ENCODE peak calls at places on chromosome 22, in nine cellular contexts. R, S, M, O, U, Z, G, I and A are unnamed samples.
A peak's percentile ranks its signal among the peaks of the same experiment; 100 is the strongest.

GRCh38 chr22:29870574-29870973 is 12.4 kb upstream of the MTMR3 start:
- DNase-seq in G (no peak), R (peak; percentile 48), U (no peak), Z (no peak), S (no peak), M (peak; percentile 61), O (no peak), I (no peak), A (no peak)

GRCh38 chr22:39450258-39450955 is 6.4 kb upstream of the MGAT3 start:
- DNase-seq in M (no peak), U (no peak), I (no peak), O (no peak), G (no peak), R (no peak), Z (no peak), S (no peak), A (no peak)

GRCh38 chr22:30038219-30038618 is 42.0 kb upstream of the HORMAD2 start:
- DNase-seq in M (peak; percentile 61), U (no peak), Z (peak; percentile 32), G (no peak), O (peak; percentile 78), I (no peak), R (peak; percentile 76), S (no peak), A (no peak)

GRCh38 chr22:17501679-17502285 is 61.5 kb upstream of the SLC25A18 start:
- DNase-seq in M (peak; percentile 53), O (peak; percentile 70), Z (peak; percentile 76), I (peak; percentile 57), G (peak; percentile 79), S (peak; percentile 41), R (peak; percentile 57), U (peak; percentile 57), A (peak; percentile 67)

GRCh38 chr22:28442951-28443876 is 236.4 kb downstream of the TTC28 start:
- DNase-seq in R (peak; percentile 82), S (peak; percentile 80), M (peak; percentile 44), Z (peak; percentile 75), U (no peak), I (no peak), O (peak; percentile 86), G (no peak), A (peak; percentile 78)

GRCh38 chr22:33082221-33082620 is 24.0 kb upstream of the SYN3 start:
- DNase-seq in R (no peak), G (no peak), I (no peak), M (no peak), Z (no peak), O (no peak), S (no peak), U (no peak), A (no peak)

GRCh38 chr22:17786435-17787158 is 12.3 kb upstream of the BID start:
- DNase-seq in U (peak; percentile 88), S (peak; percentile 35), R (peak; percentile 25), O (peak; percentile 60), M (peak; percentile 30), I (no peak), Z (peak; percentile 68), G (no peak), A (peak; percentile 92)

GRCh38 chr22:39294571-39295468 is 24.6 kb downstream of the RPL3 start:
- DNase-seq in Z (no peak), I (no peak), U (no peak), M (no peak), R (no peak), S (no peak), O (no peak), G (no peak), A (no peak)

GRCh38 chr22:24523873-24524272 is 28.7 kb downstream of the UPB1 start:
- DNase-seq in R (peak; percentile 86), I (no peak), M (no peak), O (peak; percentile 64), G (no peak), U (no peak), Z (no peak), S (no peak), A (no peak)

GRCh38 chr22:32810241-32811133 is 9.0 kb downstream of the TIMP3 start:
- DNase-seq in I (no peak), O (peak; percentile 50), M (peak; percentile 51), R (peak; percentile 30), U (no peak), S (no peak), G (no peak), Z (peak; percentile 50), A (peak; percentile 41)

GRCh38 chr22:23509571-23510302 is 70.4 kb downstream of the IGLL1 start:
- DNase-seq in O (peak; percentile 20), Z (no peak), S (no peak), U (no peak), M (peak; percentile 3), I (no peak), R (peak; percentile 47), G (no peak), A (no peak)

GRCh38 chr22:28229566-28230483 is 310.8 kb upstream of the PITPNB start:
- DNase-seq in O (peak; percentile 89), G (no peak), U (no peak), M (no peak), R (peak; percentile 88), Z (no peak), I (no peak), S (no peak), A (no peak)

GRCh38 chr22:46150615-46151423 is 493 bp downstream of the PPARA start:
- DNase-seq in G (peak; percentile 50), U (peak; percentile 69), R (no peak), Z (peak; percentile 40), I (no peak), O (peak; percentile 55), S (peak; percentile 59), M (peak; percentile 49), A (peak; percentile 69)

GRCh38 chr22:46984751-46985506 is 222.5 kb downstream of the TBC1D22A start:
- DNase-seq in O (peak; percentile 92), G (no peak), S (no peak), M (peak; percentile 69), Z (no peak), U (no peak), R (peak; percentile 84), I (no peak), A (no peak)

GRCh38 chr22:46731246-46732040 is 6.6 kb downstream of the CERK start:
- DNase-seq in R (peak; percentile 27), S (no peak), Z (peak; percentile 65), G (no peak), O (peak; percentile 33), U (no peak), I (no peak), M (peak; percentile 47), A (peak; percentile 65)

DNA sequence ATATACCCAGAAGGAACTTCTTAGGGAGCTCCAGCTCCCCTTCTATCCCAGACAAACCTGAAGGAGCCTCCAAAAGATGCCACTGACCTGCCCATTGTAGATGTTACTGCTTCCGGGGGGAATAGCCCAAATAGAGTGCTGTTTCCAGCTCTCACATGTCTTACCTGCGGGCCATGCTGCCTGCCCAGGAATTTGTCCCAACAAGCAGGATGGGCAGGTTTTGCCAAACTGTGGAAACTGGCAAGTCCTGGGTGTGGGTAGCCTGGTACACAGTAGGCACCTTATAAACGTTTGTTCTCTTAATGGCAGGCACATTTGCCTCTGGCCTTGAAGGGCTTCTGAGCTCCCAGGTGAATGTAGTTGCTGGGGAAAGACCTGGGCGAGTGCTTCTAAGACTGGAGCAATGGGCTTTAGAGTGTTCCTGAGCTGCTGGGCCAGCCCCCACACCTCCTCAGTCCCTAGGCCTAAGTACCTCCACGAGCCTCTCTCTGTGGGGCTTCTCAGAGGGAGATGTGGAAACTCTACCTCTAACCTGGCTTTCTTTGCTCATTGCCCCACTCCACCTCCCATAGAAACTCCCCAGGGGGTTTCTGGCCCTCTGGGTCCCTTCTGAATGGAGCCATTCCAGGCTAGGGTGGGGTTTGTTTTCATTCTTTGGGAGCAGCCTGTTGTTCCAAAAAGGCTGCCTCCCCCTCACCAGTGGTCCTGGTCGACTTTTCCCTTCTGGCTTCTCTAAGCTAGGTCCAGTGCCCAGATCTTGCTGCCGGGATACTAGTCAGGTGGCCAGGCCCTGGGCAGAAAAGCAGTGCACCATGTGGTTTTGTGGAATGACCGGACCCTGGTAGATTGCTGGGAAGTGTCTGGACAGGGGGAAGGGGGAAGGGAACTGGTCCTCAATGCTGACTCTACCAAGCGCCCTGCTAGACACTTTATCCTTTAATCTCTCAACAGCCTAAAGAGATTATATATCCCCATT is 37.2 kb downstream of the LIMK2 start:
- DNase-seq in G (no peak), M (peak; percentile 48), R (peak; percentile 62), S (no peak), I (no peak), U (no peak), Z (peak; percentile 50), O (no peak), A (no peak)
- H3K27ac ChIP-seq in G (no peak overlapping the region), M (peak overlapping the region; percentile 86), R (no peak overlapping the region), S (no peak overlapping the region), I (no peak overlapping the region), U (no peak overlapping the region), Z (peak overlapping the region; percentile 95), O (peak overlapping the region; percentile 32), A (no peak overlapping the region)

DNA sequence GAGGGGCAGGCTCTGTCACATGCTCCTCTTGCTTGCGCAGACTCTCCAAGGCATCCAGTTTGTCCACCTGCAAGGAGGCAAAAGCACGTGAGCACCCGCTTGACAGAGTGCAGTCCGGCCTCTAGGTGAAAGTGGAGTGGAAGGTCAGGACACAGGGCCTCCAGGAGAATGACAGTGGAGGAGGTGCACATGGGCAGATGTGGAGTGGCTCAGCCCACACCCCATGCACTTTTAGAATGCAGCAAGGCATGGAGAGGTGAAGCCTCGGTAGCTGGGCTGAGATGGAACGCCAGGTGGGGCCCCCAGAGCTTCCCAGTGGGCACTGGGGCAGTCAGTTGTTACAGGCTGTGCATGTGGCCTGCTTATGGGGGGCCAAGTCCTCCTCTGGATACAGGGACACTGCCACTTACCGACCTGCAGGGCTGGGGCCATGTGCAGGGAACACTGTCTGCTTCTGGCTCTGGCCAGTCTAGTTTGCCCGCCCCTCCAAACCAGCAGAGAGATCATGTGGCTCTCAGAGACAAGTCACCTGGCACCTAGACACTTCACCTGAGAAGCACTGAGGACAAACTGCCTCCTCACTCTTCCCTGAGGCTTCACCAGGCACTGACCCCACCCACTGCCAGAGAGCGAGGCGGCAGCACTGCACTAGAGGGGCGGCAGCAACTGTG is 2.3 kb upstream of the SLC25A1 start:
- DNase-seq in O (no peak), U (no peak), I (no peak), R (no peak), M (no peak), G (no peak), S (no peak), Z (peak; percentile 6), A (peak; percentile 1)
- TF ChIP-seq EZH2 in O (no peak), U (no peak), I (no peak), R (no peak), M (no peak), G (no peak), S (no peak), Z (no peak), A (no peak)

DNA sequence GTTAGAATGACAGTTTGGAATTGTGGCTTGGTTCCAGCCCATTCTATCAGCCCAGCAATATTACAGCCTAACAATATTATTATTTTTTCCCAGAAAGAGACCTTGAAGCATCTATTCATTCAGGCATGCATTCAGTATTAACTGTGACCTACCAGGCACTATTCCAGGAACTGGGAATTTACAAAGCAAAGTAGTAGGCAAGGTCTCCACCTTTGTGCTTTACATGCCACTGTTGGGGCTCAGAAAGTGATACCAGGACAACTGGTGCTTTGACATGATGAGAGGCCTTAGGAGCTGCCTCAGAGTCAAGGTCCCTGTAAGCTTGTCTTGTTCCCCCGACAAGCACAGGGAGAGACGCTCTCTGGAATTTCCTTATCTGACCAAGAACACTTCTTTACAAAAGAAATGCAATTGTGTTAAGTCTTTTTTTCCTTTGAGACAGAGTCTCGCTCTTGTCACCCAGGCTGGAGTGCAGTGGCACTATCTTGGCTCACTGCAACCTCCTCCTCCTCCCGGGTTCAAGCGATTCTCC is 2.3 kb upstream of the HMOX1 start:
- DNase-seq in R (no peak), Z (no peak), M (no peak), G (no peak), S (no peak), O (no peak), I (no peak), U (no peak), A (no peak)
- H3K27ac ChIP-seq in R (no peak overlapping the region), Z (peak overlapping the region; percentile 70), M (no peak overlapping the region), G (no peak overlapping the region), S (no peak overlapping the region), O (no peak overlapping the region), I (no peak overlapping the region), U (no peak overlapping the region), A (no peak overlapping the region)

GRCh38 chr22:50271519-50271970 is 1.4 kb upstream of the MAPK11 start:
- DNase-seq in R (peak; percentile 63), O (peak; percentile 77), S (peak; percentile 64), M (peak; percentile 56), U (peak; percentile 84), Z (peak; percentile 84), G (peak; percentile 61), I (no peak), A (peak; percentile 96)
- TF ChIP-seq EZH2 in R (no peak), O (no peak), S (peak; percentile 68), M (no peak), U (no peak), Z (no peak), G (no peak), I (no peak), A (no peak)